ENCODE peak calls at places on chromosome 2, in nine cellular contexts. A, G, J, Q, R, D, Z, U and L are unnamed samples.

GRCh38 chr2:240164586-240164985 is 24.1 kb upstream of the OTOS start:
- DNase-seq in Z (no peak), U (no peak), Q (peak; percentile 20), G (no peak), D (peak; percentile 34), J (no peak), A (no peak), R (peak; percentile 11), L (no peak)

GRCh38 chr2:127407091-127407490 is 11.1 kb upstream of the PROC start:
- DNase-seq in J (no peak), D (no peak), A (no peak), Z (no peak), U (no peak), G (no peak), Q (no peak), R (no peak), L (no peak)

GRCh38 chr2:112582314-112582746 is 2.1 kb upstream of the CHCHD5 start:
- DNase-seq in R (no peak), Q (no peak), U (peak; percentile 60), A (peak; percentile 65), G (peak; percentile 54), D (no peak), J (no peak), Z (no peak), L (peak; percentile 31)

GRCh38 chr2:75047189-75047812 is 88.9 kb downstream of the POLE4 start:
- DNase-seq in R (no peak), Z (no peak), Q (no peak), J (no peak), U (peak; percentile 47), D (no peak), G (peak; percentile 4), A (peak; percentile 11), L (peak; percentile 42)

GRCh38 chr2:171403181-171403580 is 30.6 kb downstream of the METTL8 start:
- DNase-seq in G (peak; percentile 60), U (peak; percentile 38), D (no peak), R (no peak), Z (no peak), J (no peak), Q (no peak), A (no peak), L (no peak)

GRCh38 chr2:127220102-127220806 is at the start of gene CYP27C1:
- DNase-seq in D (no peak), J (no peak), Q (peak; percentile 81), R (peak; percentile 40), U (no peak), G (no peak), Z (no peak), A (no peak), L (no peak)

GRCh38 chr2:168192839-168193616 is 54.4 kb downstream of the STK39 start:
- DNase-seq in D (no peak), A (no peak), Z (peak; percentile 11), Q (peak; percentile 54), G (no peak), U (no peak), R (no peak), J (no peak), L (no peak)

GRCh38 chr2:100818003-100818605 is 1.8 kb upstream of the NPAS2 start:
- DNase-seq in A (no peak), R (no peak), Z (no peak), D (no peak), Q (no peak), G (peak; percentile 53), J (no peak), U (peak; percentile 82), L (peak; percentile 53)

GRCh38 chr2:46171441-46171953 is 125.7 kb upstream of the EPAS1 start:
- DNase-seq in A (peak; percentile 59), R (no peak), Z (no peak), Q (peak; percentile 71), J (no peak), U (peak; percentile 87), G (peak; percentile 88), D (no peak), L (peak; percentile 72)

GRCh38 chr2:71379086-71379485 is 47.5 kb downstream of the ZNF638 start:
- DNase-seq in A (peak; percentile 35), Z (no peak), J (no peak), U (peak; percentile 76), G (peak; percentile 80), D (no peak), R (no peak), Q (no peak), L (peak; percentile 17)

GRCh38 chr2:393711-394696 is 106.1 kb upstream of the ALKAL2 start:
- DNase-seq in J (no peak), Z (peak; percentile 43), D (peak; percentile 57), R (no peak), U (peak; percentile 46), A (peak; percentile 53), G (peak; percentile 51), Q (peak; percentile 79), L (peak; percentile 82)

GRCh38 chr2:237192881-237193280 is 107.2 kb downstream of the COPS8 start:
- DNase-seq in Z (no peak), A (no peak), R (peak; percentile 37), G (no peak), Q (no peak), J (no peak), D (no peak), U (no peak), L (no peak)

GRCh38 chr2:11657646-11658045 is 12.3 kb downstream of the NTSR2 start:
- DNase-seq in D (no peak), A (no peak), Q (no peak), G (no peak), U (no peak), R (no peak), J (no peak), Z (no peak), L (no peak)

GRCh38 chr2:36489296-36489695 is 108.7 kb downstream of the FEZ2 start:
- DNase-seq in D (no peak), J (no peak), A (peak; percentile 57), G (peak; percentile 74), Q (no peak), R (no peak), Z (no peak), U (peak; percentile 15), L (peak; percentile 27)

DNA sequence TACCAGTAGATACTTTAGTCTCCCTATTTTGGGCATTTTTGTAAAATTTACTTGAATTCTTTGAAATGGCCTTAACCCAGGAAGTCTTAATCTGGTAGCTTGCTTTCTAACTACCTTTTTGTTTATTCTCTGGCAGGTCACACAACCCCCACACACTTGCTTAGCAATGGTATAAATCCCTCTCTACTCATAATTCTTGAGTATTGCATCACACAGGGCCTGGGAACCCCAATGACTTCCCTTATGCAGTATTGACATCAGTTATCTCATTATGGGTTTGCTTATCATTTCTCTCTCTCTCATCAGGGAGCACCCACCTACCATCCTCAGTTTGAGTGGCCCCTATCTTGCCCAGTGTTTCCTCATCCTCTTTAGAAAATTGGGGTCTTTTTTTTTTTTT is 207.1 kb downstream of the KCNS3 start:
- DNase-seq in Q (no peak), R (no peak), G (no peak), U (no peak), J (no peak), D (no peak), A (no peak), Z (no peak), L (no peak)
- H3K27ac ChIP-seq in Q (no peak overlapping the region), R (no peak overlapping the region), G (no peak overlapping the region), U (no peak overlapping the region), J (no peak overlapping the region), D (no peak overlapping the region), A (no peak overlapping the region), Z (no peak overlapping the region), L (no peak overlapping the region)

GRCh38 chr2:105399207-105399861 is 483 bp upstream of the FHL2 start:
- DNase-seq in Z (no peak), J (no peak), U (no peak), Q (peak; percentile 57), R (peak; percentile 58), D (no peak), A (no peak), G (no peak), L (no peak)
- TF ChIP-seq CTCF in Z (no peak), J (no peak), U (no peak), Q (no peak), R (no peak), D (no peak), A (peak; percentile 4), G (no peak), L (peak; percentile 6)

GRCh38 chr2:54429811-54430600 is 26.1 kb upstream of the SPTBN1 start:
- DNase-seq in J (no peak), Q (no peak), Z (no peak), D (no peak), U (no peak), G (no peak), R (no peak), A (peak; percentile 14), L (no peak)

GRCh38 chr2:54430649-54431048 is 25.5 kb upstream of the SPTBN1 start:
- DNase-seq in Q (no peak), Z (no peak), J (no peak), U (no peak), A (no peak), R (no peak), D (no peak), G (no peak), L (no peak)

GRCh38 chr2:54429055-54429454 is 27.1 kb upstream of the SPTBN1 start:
- DNase-seq in U (no peak), J (no peak), R (no peak), D (no peak), Z (no peak), Q (no peak), A (no peak), G (no peak), L (no peak)

GRCh38 chr2:54435325-54435724 is 20.8 kb upstream of the SPTBN1 start:
- DNase-seq in D (no peak), G (no peak), R (no peak), A (no peak), Z (no peak), Q (no peak), J (no peak), U (no peak), L (no peak)

DNA sequence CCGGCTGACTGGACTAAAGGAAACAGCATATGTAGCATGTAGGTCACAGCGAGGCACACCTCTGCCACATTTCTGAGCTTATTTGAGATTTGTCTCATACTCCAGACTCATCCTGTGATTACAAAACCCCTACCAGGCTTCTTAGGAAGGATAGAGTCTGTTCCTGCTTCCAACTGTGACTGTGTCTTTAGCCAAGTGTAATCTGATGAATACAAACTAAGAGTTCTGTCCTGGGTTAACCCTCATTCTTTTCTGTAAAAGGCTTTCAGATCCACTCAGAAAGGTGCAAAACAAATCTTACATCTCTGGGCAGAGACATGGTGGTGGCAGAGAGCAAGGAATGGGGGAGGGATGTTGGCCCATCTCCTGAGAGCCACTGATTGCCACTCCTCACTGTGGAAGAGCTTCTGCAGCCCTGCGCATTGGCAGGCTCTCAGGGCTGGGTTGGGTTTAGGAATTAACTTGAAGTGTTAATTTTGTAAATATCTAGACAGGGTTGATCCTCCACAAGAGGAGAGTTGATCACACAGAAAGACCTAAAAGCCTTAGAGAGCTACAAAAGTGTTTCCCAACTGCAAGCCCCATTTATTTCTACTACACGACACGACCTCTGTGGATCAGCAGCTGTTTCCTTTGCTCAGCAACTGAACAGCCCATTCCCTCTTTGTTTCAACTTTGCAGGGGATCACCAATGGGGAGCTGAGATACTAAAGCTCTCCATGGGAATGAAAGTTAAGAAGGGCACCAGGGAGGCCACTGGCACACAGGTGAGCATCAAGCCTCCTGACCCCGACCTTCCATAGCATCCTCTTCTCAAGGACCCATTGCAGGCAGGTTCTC is 23.7 kb upstream of the SPTBN1 start:
- DNase-seq in Q (no peak), J (no peak), U (no peak), Z (no peak), A (no peak), D (no peak), R (no peak), G (no peak), L (no peak)
- H3K27ac ChIP-seq in Q (no peak overlapping the region), J (no peak overlapping the region), U (no peak overlapping the region), Z (no peak overlapping the region), A (no peak overlapping the region), D (peak overlapping the region; percentile 92), R (no peak overlapping the region), G (no peak overlapping the region), L (no peak overlapping the region)

GRCh38 chr2:26685943-26686839 is 6.3 kb upstream of the KCNK3 start:
- DNase-seq in U (no peak), G (no peak), Q (peak; percentile 74), R (peak; percentile 14), J (no peak), D (no peak), Z (no peak), A (no peak), L (no peak)
- TF ChIP-seq CTCF in U (no peak), G (no peak), Q (no peak), R (no peak), J (no peak), D (no peak), Z (no peak), A (no peak), L (no peak)